ENCODE peak calls at places on chromosome 16, in five cellular contexts. One of them, this sample, is unnamed.

GRCh38 chr16:24758373-24758772 is 28.9 kb downstream of the TNRC6A start:
- DNase-seq in mammary epithelial cell: no peak
- DNase-seq in astrocyte of the cerebellum: no peak
- DNase-seq in Caco-2: no peak
- DNase-seq in adrenal gland: no peak
- DNase-seq in this sample: no peak

GRCh38 chr16:83742076-83742475 is 65.7 kb upstream of the HSBP1 start:
- DNase-seq in mammary epithelial cell: no peak
- DNase-seq in astrocyte of the cerebellum: no peak
- DNase-seq in Caco-2: no peak
- DNase-seq in adrenal gland: no peak
- DNase-seq in this sample: no peak

GRCh38 chr16:58913456-58913855 is 179.3 kb upstream of the GOT2 start:
- DNase-seq in mammary epithelial cell: no peak
- DNase-seq in astrocyte of the cerebellum: no peak
- DNase-seq in Caco-2: no peak
- DNase-seq in adrenal gland: no peak
- DNase-seq in this sample: no peak

GRCh38 chr16:27315333-27316037 is 1.7 kb downstream of the IL4R start:
- DNase-seq in mammary epithelial cell: peak; percentile 96
- DNase-seq in astrocyte of the cerebellum: no peak
- DNase-seq in Caco-2: peak; percentile 21
- DNase-seq in adrenal gland: peak; percentile 91
- DNase-seq in this sample: peak; percentile 59

GRCh38 chr16:89574681-89575246 is 794 bp upstream of the CPNE7 start:
- DNase-seq in mammary epithelial cell: peak; percentile 41
- DNase-seq in astrocyte of the cerebellum: no peak
- DNase-seq in Caco-2: peak; percentile 64
- DNase-seq in adrenal gland: no peak
- DNase-seq in this sample: peak; percentile 76

GRCh38 chr16:80739523-80739922 is 64.9 kb downstream of the CDYL2 start:
- DNase-seq in mammary epithelial cell: peak; percentile 15
- DNase-seq in astrocyte of the cerebellum: no peak
- DNase-seq in Caco-2: no peak
- DNase-seq in adrenal gland: no peak
- DNase-seq in this sample: no peak

GRCh38 chr16:64132686-64133085 is 989.2 kb downstream of the CDH11 start:
- DNase-seq in mammary epithelial cell: no peak
- DNase-seq in astrocyte of the cerebellum: no peak
- DNase-seq in Caco-2: no peak
- DNase-seq in adrenal gland: no peak
- DNase-seq in this sample: no peak

GRCh38 chr16:79658301-79659001 is 57.9 kb upstream of the MAF start:
- DNase-seq in mammary epithelial cell: peak; percentile 97
- DNase-seq in astrocyte of the cerebellum: peak; percentile 86
- DNase-seq in Caco-2: no peak
- DNase-seq in adrenal gland: peak; percentile 91
- DNase-seq in this sample: peak; percentile 73

GRCh38 chr16:66899945-66900688 is 18.6 kb downstream of the CDH16 start:
- DNase-seq in mammary epithelial cell: peak; percentile 41
- DNase-seq in astrocyte of the cerebellum: no peak
- DNase-seq in Caco-2: peak; percentile 75
- DNase-seq in adrenal gland: peak; percentile 86
- DNase-seq in this sample: peak; percentile 60

GRCh38 chr16:84839956-84840355 is 20.2 kb downstream of the CRISPLD2 start:
- DNase-seq in mammary epithelial cell: peak; percentile 14
- DNase-seq in astrocyte of the cerebellum: peak; percentile 56
- DNase-seq in Caco-2: no peak
- DNase-seq in adrenal gland: no peak
- DNase-seq in this sample: peak; percentile 56

GRCh38 chr16:67931712-67932461 is at the start of gene CTRL:
- DNase-seq in mammary epithelial cell: no peak
- DNase-seq in astrocyte of the cerebellum: no peak
- DNase-seq in Caco-2: peak; percentile 62
- DNase-seq in adrenal gland: no peak
- DNase-seq in this sample: no peak

GRCh38 chr16:2799205-2799851 is 1.1 kb downstream of the PRSS41 start:
- DNase-seq in mammary epithelial cell: no peak
- DNase-seq in astrocyte of the cerebellum: no peak
- DNase-seq in Caco-2: peak; percentile 32
- DNase-seq in adrenal gland: no peak
- DNase-seq in this sample: no peak

GRCh38 chr16:56300901-56301351 is 109.6 kb downstream of the GNAO1 start:
- DNase-seq in mammary epithelial cell: no peak
- DNase-seq in astrocyte of the cerebellum: peak; percentile 46
- DNase-seq in Caco-2: peak; percentile 48
- DNase-seq in adrenal gland: no peak
- DNase-seq in this sample: peak; percentile 85

GRCh38 chr16:75478480-75479345 is 14.2 kb upstream of the TMEM170A start:
- DNase-seq in mammary epithelial cell: no peak
- DNase-seq in astrocyte of the cerebellum: no peak
- DNase-seq in Caco-2: no peak
- DNase-seq in adrenal gland: no peak
- DNase-seq in this sample: no peak

GRCh38 chr16:86515780-86516617 is 5.7 kb downstream of the FOXF1 start:
- DNase-seq in mammary epithelial cell: no peak
- DNase-seq in astrocyte of the cerebellum: no peak
- DNase-seq in Caco-2: no peak
- DNase-seq in adrenal gland: no peak
- DNase-seq in this sample: peak; percentile 69

GRCh38 chr16:15041260-15042011 is 14.4 kb downstream of the NTAN1 start:
- DNase-seq in mammary epithelial cell: peak; percentile 43
- DNase-seq in astrocyte of the cerebellum: no peak
- DNase-seq in Caco-2: no peak
- DNase-seq in adrenal gland: peak; percentile 81
- DNase-seq in this sample: peak; percentile 70

GRCh38 chr16:10600792-10601443 is 20.5 kb upstream of the EMP2 start:
- DNase-seq in mammary epithelial cell: peak; percentile 79
- DNase-seq in astrocyte of the cerebellum: no peak
- DNase-seq in Caco-2: no peak
- DNase-seq in adrenal gland: no peak
- DNase-seq in this sample: no peak

GRCh38 chr16:27922433-27922832 is 141.1 kb downstream of the GSG1L start:
- DNase-seq in mammary epithelial cell: no peak
- DNase-seq in astrocyte of the cerebellum: no peak
- DNase-seq in Caco-2: peak; percentile 3
- DNase-seq in adrenal gland: no peak
- DNase-seq in this sample: no peak

GRCh38 chr16:59192551-59193199 is 458.6 kb upstream of the GOT2 start:
- DNase-seq in mammary epithelial cell: no peak
- DNase-seq in astrocyte of the cerebellum: no peak
- DNase-seq in Caco-2: peak; percentile 50
- DNase-seq in adrenal gland: peak; percentile 20
- DNase-seq in this sample: peak; percentile 32

GRCh38 chr16:25223964-25224363 is 7.2 kb downstream of the AQP8 start:
- DNase-seq in mammary epithelial cell: no peak
- DNase-seq in astrocyte of the cerebellum: no peak
- DNase-seq in Caco-2: no peak
- DNase-seq in adrenal gland: no peak
- DNase-seq in this sample: no peak

GRCh38 chr16:35639233-35640205 is 2180.1 kb downstream of the TP53TG3F start:
- DNase-seq in mammary epithelial cell: no peak
- DNase-seq in astrocyte of the cerebellum: no peak
- DNase-seq in Caco-2: no peak
- DNase-seq in adrenal gland: no peak
- DNase-seq in this sample: peak; percentile 23

GRCh38 chr16:25493136-25493811 is 198.5 kb upstream of the HS3ST4 start:
- DNase-seq in mammary epithelial cell: peak; percentile 41
- DNase-seq in astrocyte of the cerebellum: no peak
- DNase-seq in Caco-2: no peak
- DNase-seq in adrenal gland: peak; percentile 39
- DNase-seq in this sample: peak; percentile 64

GRCh38 chr16:88960516-88960915 is 16.5 kb downstream of the CBFA2T3 start:
- DNase-seq in mammary epithelial cell: no peak
- DNase-seq in astrocyte of the cerebellum: no peak
- DNase-seq in Caco-2: no peak
- DNase-seq in adrenal gland: no peak
- DNase-seq in this sample: no peak

GRCh38 chr16:27226476-27226875 is 23.1 kb downstream of the KDM8 start:
- DNase-seq in mammary epithelial cell: peak; percentile 61
- DNase-seq in astrocyte of the cerebellum: no peak
- DNase-seq in Caco-2: no peak
- DNase-seq in adrenal gland: no peak
- DNase-seq in this sample: no peak

GRCh38 chr16:27366687-27367462 is 35.1 kb upstream of the IL21R start:
- DNase-seq in mammary epithelial cell: no peak
- DNase-seq in astrocyte of the cerebellum: no peak
- DNase-seq in Caco-2: no peak
- DNase-seq in adrenal gland: no peak
- DNase-seq in this sample: no peak

GRCh38 chr16:1906052-1906845 is 12.0 kb downstream of the HS3ST6 start:
- DNase-seq in mammary epithelial cell: no peak
- DNase-seq in astrocyte of the cerebellum: no peak
- DNase-seq in Caco-2: no peak
- DNase-seq in adrenal gland: no peak
- DNase-seq in this sample: no peak

GRCh38 chr16:50266337-50267091 is at the start of gene ADCY7:
- DNase-seq in mammary epithelial cell: peak; percentile 22
- DNase-seq in astrocyte of the cerebellum: peak; percentile 32
- DNase-seq in Caco-2: no peak
- DNase-seq in adrenal gland: peak; percentile 66
- DNase-seq in this sample: peak; percentile 88

GRCh38 chr16:50265716-50266336 is 525 bp upstream of the ADCY7 start:
- DNase-seq in mammary epithelial cell: no peak
- DNase-seq in astrocyte of the cerebellum: no peak
- DNase-seq in Caco-2: no peak
- DNase-seq in adrenal gland: no peak
- DNase-seq in this sample: no peak

GRCh38 chr16:50267651-50268050 is 1.3 kb downstream of the ADCY7 start:
- DNase-seq in mammary epithelial cell: no peak
- DNase-seq in astrocyte of the cerebellum: no peak
- DNase-seq in Caco-2: no peak
- DNase-seq in adrenal gland: no peak
- DNase-seq in this sample: no peak

GRCh38 chr16:50268352-50268751 is 2.0 kb downstream of the ADCY7 start:
- DNase-seq in mammary epithelial cell: no peak
- DNase-seq in astrocyte of the cerebellum: no peak
- DNase-seq in Caco-2: no peak
- DNase-seq in adrenal gland: no peak
- DNase-seq in this sample: no peak

DNA sequence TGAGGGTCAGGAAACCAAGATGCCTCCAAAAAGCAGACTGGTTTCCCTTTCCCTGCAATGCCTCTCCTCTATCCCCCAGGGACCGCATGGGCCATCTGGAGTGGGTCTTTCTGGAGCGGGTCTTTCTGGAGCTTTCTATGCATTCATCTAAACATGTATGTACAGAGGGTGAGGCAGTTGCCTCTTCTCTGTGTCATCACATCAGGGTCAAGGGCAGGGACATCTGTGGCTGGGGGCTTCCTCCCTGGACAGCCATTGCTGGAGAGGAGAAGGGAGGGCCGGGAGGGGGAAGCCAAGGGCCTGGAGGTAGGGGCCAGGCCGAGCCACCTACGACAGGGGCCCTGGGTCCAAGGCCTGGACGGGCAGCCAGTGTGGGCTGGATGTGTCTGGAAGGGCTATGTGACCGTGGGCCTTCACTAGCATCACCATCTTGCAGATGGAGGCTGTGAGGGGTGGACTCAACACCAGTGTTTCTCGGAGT is 840 bp downstream of the ADCY7 start:
- DNase-seq in mammary epithelial cell: no peak
- DNase-seq in astrocyte of the cerebellum: no peak
- DNase-seq in Caco-2: no peak
- DNase-seq in adrenal gland: no peak
- DNase-seq in this sample: no peak
- H3K4me3 ChIP-seq in mammary epithelial cell: no peak overlapping the region
- H3K4me3 ChIP-seq in astrocyte of the cerebellum: no peak overlapping the region
- H3K4me3 ChIP-seq in Caco-2: no peak overlapping the region
- H3K4me3 ChIP-seq in adrenal gland: no peak overlapping the region
- H3K4me3 ChIP-seq in this sample: peak overlapping the region; percentile 49

GRCh38 chr16:50743575-50744225 is 1.8 kb downstream of the CYLD start:
- DNase-seq in mammary epithelial cell: no peak
- DNase-seq in astrocyte of the cerebellum: no peak
- DNase-seq in Caco-2: no peak
- DNase-seq in adrenal gland: no peak
- DNase-seq in this sample: no peak
- H3K4me3 ChIP-seq in mammary epithelial cell: no peak overlapping the region
- H3K4me3 ChIP-seq in astrocyte of the cerebellum: no peak overlapping the region
- H3K4me3 ChIP-seq in Caco-2: no peak overlapping the region
- H3K4me3 ChIP-seq in adrenal gland: peak overlapping the region; percentile 84
- H3K4me3 ChIP-seq in this sample: no peak overlapping the region

GRCh38 chr16:51146256-51146924 is 4.7 kb downstream of the SALL1 start:
- DNase-seq in mammary epithelial cell: no peak
- DNase-seq in astrocyte of the cerebellum: peak; percentile 42
- DNase-seq in Caco-2: no peak
- DNase-seq in adrenal gland: no peak
- DNase-seq in this sample: no peak
- H3K4me3 ChIP-seq in mammary epithelial cell: no peak overlapping the region
- H3K4me3 ChIP-seq in astrocyte of the cerebellum: no peak overlapping the region
- H3K4me3 ChIP-seq in Caco-2: no peak overlapping the region
- H3K4me3 ChIP-seq in adrenal gland: no peak overlapping the region
- H3K4me3 ChIP-seq in this sample: no peak overlapping the region

GRCh38 chr16:3961449-3961849 is 80.9 kb upstream of the CREBBP start:
- DNase-seq in mammary epithelial cell: peak; percentile 58
- DNase-seq in astrocyte of the cerebellum: no peak
- DNase-seq in Caco-2: no peak
- DNase-seq in adrenal gland: no peak
- DNase-seq in this sample: peak; percentile 64
- H3K4me3 ChIP-seq in mammary epithelial cell: no peak overlapping the region
- H3K4me3 ChIP-seq in astrocyte of the cerebellum: peak overlapping the region; percentile 30
- H3K4me3 ChIP-seq in Caco-2: no peak overlapping the region
- H3K4me3 ChIP-seq in adrenal gland: peak overlapping the region; percentile 46
- H3K4me3 ChIP-seq in this sample: no peak overlapping the region

DNA sequence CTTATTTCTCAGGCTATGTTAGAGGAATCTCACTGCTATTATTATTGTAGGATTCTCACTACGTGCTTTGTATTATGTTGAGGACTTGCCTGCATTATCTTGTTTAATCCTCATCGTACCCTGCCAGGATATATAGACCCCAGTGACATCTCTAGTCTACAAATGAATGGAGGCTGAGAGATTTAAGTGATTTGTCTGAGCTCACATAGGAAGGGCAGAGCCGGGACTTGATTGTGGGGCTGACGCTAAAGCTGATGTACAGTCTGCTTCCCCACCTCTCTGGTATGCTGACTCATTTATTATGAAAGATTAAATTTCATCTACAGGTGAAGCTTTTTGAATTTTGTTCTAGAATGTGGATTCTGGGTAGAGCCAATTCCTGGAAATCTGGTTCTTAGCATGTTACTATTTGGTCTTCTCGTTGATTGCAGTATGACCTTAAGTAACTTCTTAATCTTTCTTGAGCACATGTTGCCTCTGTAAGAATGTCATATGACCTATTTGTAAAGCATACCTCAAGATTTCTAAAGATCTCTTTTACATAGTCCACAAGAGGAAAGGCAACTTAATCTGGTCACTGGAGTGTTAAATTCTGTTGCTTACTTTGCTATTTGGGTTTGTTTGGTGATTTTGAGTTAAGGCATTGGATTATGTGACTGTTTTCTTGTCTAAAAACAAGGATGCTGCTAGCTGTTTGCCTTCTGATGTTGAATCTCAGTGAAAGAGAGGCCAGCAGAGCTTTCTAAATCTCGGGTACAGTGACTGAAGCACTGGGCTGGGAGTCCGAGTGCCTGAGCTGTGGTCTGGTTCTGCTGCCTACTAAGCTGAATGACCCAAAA is 12.4 kb downstream of the METTL9 start:
- DNase-seq in mammary epithelial cell: no peak
- DNase-seq in astrocyte of the cerebellum: no peak
- DNase-seq in Caco-2: no peak
- DNase-seq in adrenal gland: no peak
- DNase-seq in this sample: no peak
- H3K4me3 ChIP-seq in mammary epithelial cell: no peak overlapping the region
- H3K4me3 ChIP-seq in astrocyte of the cerebellum: no peak overlapping the region
- H3K4me3 ChIP-seq in Caco-2: no peak overlapping the region
- H3K4me3 ChIP-seq in adrenal gland: no peak overlapping the region
- H3K4me3 ChIP-seq in this sample: no peak overlapping the region

This sample was measured in MG63.